ENCODE peak calls at places on chromosomes 3 and 15, in nine cellular contexts. F is transverse colon; V is lung; D is NCI-H345; T is stimulated activated CD4-positive, alpha-beta T cell treated with anti-CD3 and anti-CD28 coated beads, Interleukin-15, amount 100 ng/mL, for 1 hour; Z is activated CD4-positive, alpha-beta T cell treated with anti-CD3 and anti-CD28 coated beads, Interleukin-2, amount 50 U/mL, for 24 hours; E is effector CD4-positive, alpha-beta T cell; X is ELR; B is T-helper 2 cell. Q is an unnamed sample.

GRCh38 chr3:56248021-56248420 is 220.2 kb downstream of the ERC2 start:
- DNase-seq in B (no peak), X (no peak), Z (no peak), V (no peak), E (no peak), D (no peak), F (no peak), T (no peak), Q (no peak)

GRCh38 chr3:137105277-137105977 is 147.6 kb downstream of the IL20RB start:
- DNase-seq in T (no peak), B (no peak), F (no peak), E (no peak), D (peak), X (peak), Z (peak), V (no peak), Q (no peak)

GRCh38 chr15:36658905-36659304 is 79.5 kb downstream of the CDIN1 start:
- DNase-seq in T (no peak), Z (no peak), F (no peak), V (no peak), D (no peak), X (no peak), B (no peak), E (no peak), Q (no peak)

GRCh38 chr3:171018151-171018935 is 8.2 kb downstream of the SLC2A2 start:
- DNase-seq in Z (no peak), E (no peak), X (peak), B (no peak), V (no peak), F (no peak), D (no peak), T (no peak), Q (no peak)

GRCh38 chr3:109685084-109686079 is 348.0 kb upstream of the DPPA4 start:
- DNase-seq in F (peak), Z (no peak), X (peak), D (no peak), E (no peak), V (peak), B (no peak), T (no peak), Q (no peak)

GRCh38 chr3:189714991-189715961 is 84.1 kb downstream of the TP63 start:
- DNase-seq in V (no peak), F (no peak), T (no peak), D (peak), Z (no peak), E (no peak), B (no peak), X (peak), Q (no peak)

GRCh38 chr15:82312611-82313349 is 36.5 kb downstream of the GOLGA6L10 start:
- DNase-seq in V (no peak), F (no peak), E (no peak), Z (no peak), T (no peak), X (peak), B (no peak), D (no peak), Q (no peak)

GRCh38 chr3:18442743-18443669 is 17.9 kb upstream of the SATB1 start:
- DNase-seq in Z (no peak), B (no peak), D (no peak), T (no peak), E (no peak), V (no peak), X (no peak), F (no peak), Q (no peak)

GRCh38 chr15:73560501-73561117 is 72.6 kb downstream of the NPTN start:
- DNase-seq in F (no peak), V (no peak), Z (peak), E (no peak), T (no peak), B (no peak), X (peak), D (peak), Q (no peak)

GRCh38 chr3:150721285-150722130 is 17.8 kb upstream of the ERICH6 start:
- DNase-seq in E (no peak), V (no peak), Z (peak), X (peak), B (no peak), D (peak), F (no peak), T (no peak), Q (no peak)

GRCh38 chr15:66628976-66629723 is 63.4 kb upstream of the LCTL start:
- DNase-seq in E (no peak), T (no peak), Z (no peak), F (no peak), D (no peak), X (no peak), B (no peak), V (no peak), Q (no peak)

GRCh38 chr15:62845239-62846126 is 197.1 kb upstream of the TPM1 start:
- DNase-seq in Z (no peak), F (no peak), B (no peak), X (peak), D (no peak), T (no peak), V (no peak), E (no peak), Q (no peak)

GRCh38 chr3:183114779-183115178 is 15.5 kb upstream of the MCCC1 start:
- DNase-seq in V (no peak), F (no peak), Z (no peak), D (peak), T (no peak), E (no peak), X (no peak), B (no peak), Q (no peak)